ENCODE peak calls at places on chromosomes 7 and 10, in six cellular contexts. A is H9, X is mesenchymal stem cell, M is IMR-90, Q is mesendoderm, N is trophoblast cell. Y is an unnamed sample.

GRCh38 chr7:94436018-94436604 is 41.4 kb downstream of the COL1A2 start:
- DNase-seq in A (peak; percentile 60), X (peak; percentile 71), M (peak; percentile 78), Q (peak; percentile 79), N (peak; percentile 60), Y (peak; percentile 56)

GRCh38 chr10:8042032-8042863 is 12.2 kb upstream of the GATA3 start:
- DNase-seq in A (no peak), X (no peak), M (no peak), Q (peak; percentile 16), N (no peak), Y (no peak)

GRCh38 chr7:19958309-19958896 is 185.0 kb upstream of the TMEM196 start:
- DNase-seq in A (no peak), X (peak; percentile 85), M (peak; percentile 11), Q (peak; percentile 39), N (peak; percentile 78), Y (no peak)

GRCh38 chr10:90779573-90779972 is 78.3 kb downstream of the HTR7 start:
- DNase-seq in A (no peak), X (no peak), M (peak; percentile 6), Q (peak; percentile 79), N (no peak), Y (no peak)

GRCh38 chr10:50846753-50847152 is 38.7 kb downstream of the A1CF start:
- DNase-seq in A (no peak), X (no peak), M (peak; percentile 6), Q (peak; percentile 32), N (no peak), Y (no peak)

GRCh38 chr7:43869018-43869897 is at the start of gene MRPS24:
- DNase-seq in A (peak; percentile 96), X (peak; percentile 96), M (peak; percentile 95), Q (peak; percentile 97), N (peak; percentile 92), Y (peak; percentile 94)

GRCh38 chr10:123299598-123299997 is 145.4 kb downstream of the BUB3 start:
- DNase-seq in A (no peak), X (no peak), M (no peak), Q (no peak), N (no peak), Y (no peak)

GRCh38 chr10:50592961-50593418 is 30.8 kb downstream of the SGMS1 start:
- DNase-seq in A (no peak), X (no peak), M (peak; percentile 35), Q (no peak), N (no peak), Y (no peak)

GRCh38 chr10:77553966-77554365 is 83.6 kb downstream of the KCNMA1 start:
- DNase-seq in A (no peak), X (no peak), M (no peak), Q (no peak), N (no peak), Y (no peak)

GRCh38 chr7:36994456-36995112 is 270.3 kb upstream of the AOAH start:
- DNase-seq in A (no peak), X (peak; percentile 26), M (no peak), Q (peak; percentile 29), N (no peak), Y (no peak)

GRCh38 chr10:44390585-44391072 is 5.7 kb upstream of the CXCL12 start:
- DNase-seq in A (no peak), X (no peak), M (no peak), Q (no peak), N (no peak), Y (no peak)

GRCh38 chr10:77571490-77571889 is 66.1 kb downstream of the KCNMA1 start:
- DNase-seq in A (no peak), X (no peak), M (no peak), Q (no peak), N (no peak), Y (no peak)

GRCh38 chr10:15796098-15796759 is 64.1 kb downstream of the MINDY3 start:
- DNase-seq in A (no peak), X (no peak), M (no peak), Q (no peak), N (no peak), Y (no peak)

GRCh38 chr7:100911484-100911883 is 15.8 kb upstream of the ACHE start:
- DNase-seq in A (no peak), X (no peak), M (no peak), Q (no peak), N (peak; percentile 84), Y (no peak)

GRCh38 chr10:6039711-6040110 is 22.5 kb downstream of the IL2RA start:
- DNase-seq in A (no peak), X (no peak), M (no peak), Q (no peak), N (no peak), Y (no peak)

GRCh38 chr7:28800150-28800549 is 158.0 kb downstream of the TRIL start:
- DNase-seq in A (no peak), X (no peak), M (no peak), Q (no peak), N (no peak), Y (no peak)

GRCh38 chr10:95655571-95656290 is 780 bp downstream of the ALDH18A1 start:
- DNase-seq in A (no peak), X (peak; percentile 66), M (peak; percentile 50), Q (peak; percentile 41), N (peak; percentile 40), Y (peak; percentile 20)

GRCh38 chr10:78899996-78900714 is 168.6 kb upstream of the ZMIZ1 start:
- DNase-seq in A (no peak), X (no peak), M (no peak), Q (no peak), N (no peak), Y (no peak)

GRCh38 chr10:72846225-72846624 is 47.3 kb upstream of the OIT3 start:
- DNase-seq in A (no peak), X (peak; percentile 64), M (peak; percentile 89), Q (no peak), N (peak; percentile 25), Y (no peak)

GRCh38 chr10:49651039-49651835 is 28.2 kb upstream of the C10orf53 start:
- DNase-seq in A (peak; percentile 14), X (no peak), M (no peak), Q (no peak), N (no peak), Y (no peak)

GRCh38 chr7:87146740-87147386 is 5.4 kb upstream of the DMTF1 start:
- DNase-seq in A (peak; percentile 41), X (no peak), M (no peak), Q (peak; percentile 10), N (no peak), Y (no peak)

GRCh38 chr7:151411551-151411950 is 1.7 kb upstream of the WDR86 start:
- DNase-seq in A (peak; percentile 31), X (no peak), M (no peak), Q (no peak), N (no peak), Y (no peak)

GRCh38 chr7:106010331-106010730 is 47.3 kb downstream of the CDHR3 start:
- DNase-seq in A (no peak), X (no peak), M (no peak), Q (no peak), N (peak; percentile 22), Y (no peak)

GRCh38 chr7:92255308-92255707 is 9.5 kb downstream of the ANKIB1 start:
- DNase-seq in A (no peak), X (peak; percentile 71), M (peak; percentile 93), Q (peak; percentile 32), N (peak; percentile 15), Y (no peak)

GRCh38 chr10:80382989-80383388 is 25.4 kb upstream of the PRXL2A start:
- DNase-seq in A (peak; percentile 50), X (peak; percentile 63), M (peak; percentile 11), Q (peak; percentile 78), N (peak; percentile 69), Y (no peak)

GRCh38 chr10:104155591-104155990 is 33.6 kb downstream of the SFR1 start:
- DNase-seq in A (no peak), X (no peak), M (no peak), Q (peak; percentile 76), N (no peak), Y (no peak)

GRCh38 chr7:148698397-148699023 is at the start of gene CUL1:
- DNase-seq in A (peak; percentile 65), X (peak; percentile 76), M (peak; percentile 52), Q (peak; percentile 75), N (peak; percentile 68), Y (peak; percentile 74)

GRCh38 chr10:13970231-13970966 is 360.3 kb downstream of the FRMD4A start:
- DNase-seq in A (no peak), X (no peak), M (no peak), Q (no peak), N (no peak), Y (no peak)
- H4K8ac ChIP-seq in A (no peak overlapping the region), X (no peak overlapping the region), M (no peak overlapping the region), Q (no peak overlapping the region), N (no peak overlapping the region), Y (no peak overlapping the region)

GRCh38 chr7:55104123-55104522 is 85.3 kb downstream of the EGFR start:
- DNase-seq in A (no peak), X (no peak), M (no peak), Q (no peak), N (no peak), Y (no peak)

GRCh38 chr7:55107946-55108345 is 89.1 kb downstream of the EGFR start:
- DNase-seq in A (no peak), X (no peak), M (peak; percentile 62), Q (no peak), N (no peak), Y (no peak)

GRCh38 chr7:55105952-55106351 is 87.1 kb downstream of the EGFR start:
- DNase-seq in A (no peak), X (no peak), M (no peak), Q (peak; percentile 34), N (no peak), Y (no peak)

GRCh38 chr7:55101359-55101758 is 82.5 kb downstream of the EGFR start:
- DNase-seq in A (no peak), X (no peak), M (no peak), Q (no peak), N (no peak), Y (no peak)

GRCh38 chr7:55104707-55105433 is 86.1 kb downstream of the EGFR start:
- DNase-seq in A (no peak), X (no peak), M (no peak), Q (no peak), N (no peak), Y (no peak)
- H3K4me1 ChIP-seq in A (peaks cover 4% of the 10 kb centered on the region), X (peaks cover 26% of the 10 kb centered on the region), M (peaks cover 38% of the 10 kb centered on the region), Q (no peaks in the 10 kb centered on the region), N (peaks cover 14% of the 10 kb centered on the region), Y (peaks cover 16% of the 10 kb centered on the region)

GRCh38 chr10:47418966-47419365 is 34.9 kb upstream of the ZNF488 start:
- DNase-seq in A (peak; percentile 13), X (no peak), M (no peak), Q (no peak), N (no peak), Y (no peak)
- H4K8ac ChIP-seq in A (no peak overlapping the region), X (no peak overlapping the region), M (no peak overlapping the region), Q (no peak overlapping the region), N (peak overlapping the region; percentile 31), Y (no peak overlapping the region)

GRCh38 chr10:100373298-100374136 is 26.5 kb downstream of the SCD start:
- DNase-seq in A (peak; percentile 100), X (peak; percentile 100), M (peak; percentile 99), Q (peak; percentile 100), N (peak; percentile 100), Y (peak; percentile 97)
- H3K4me1 ChIP-seq in A (peaks cover 10% of the 10 kb centered on the region), X (peaks cover 17% of the 10 kb centered on the region), M (peaks cover 19% of the 10 kb centered on the region), Q (peaks cover 11% of the 10 kb centered on the region), N (peaks cover 8% of the 10 kb centered on the region), Y (peaks cover 22% of the 10 kb centered on the region)